ENCODE peak calls at places on chromosomes 6 and 20, in six cellular contexts. One of them, this sample, is unnamed.

GRCh38 chr6:108561742-108562502 is 1.2 kb downstream of the FOXO3 start:
- DNase-seq in NCI-H1092 treated with DMSO at 0.1 percent for 48 hours: no peak
- DNase-seq in Peyer's patch: peak; percentile 65
- DNase-seq in neural progenitor cell: peak; percentile 60
- DNase-seq in heart right ventricle: peak; percentile 48
- DNase-seq in activated naive CD4-positive, alpha-beta T cell treated with anti-CD3 and anti-CD28 coated beads, Interleukin-2, amount 10 ng/mL, durations not matched to agents 7 days and 5 days: no peak
- DNase-seq in this sample: no peak

GRCh38 chr6:165662041-165662491 is 975 bp downstream of the PDE10A start:
- DNase-seq in neural progenitor cell: peak; percentile 74
- DNase-seq in activated naive CD4-positive, alpha-beta T cell treated with anti-CD3 and anti-CD28 coated beads, Interleukin-2, amount 10 ng/mL, durations not matched to agents 7 days and 5 days: no peak
- DNase-seq in heart right ventricle: peak; percentile 61
- DNase-seq in NCI-H1092 treated with DMSO at 0.1 percent for 48 hours: peak; percentile 61
- DNase-seq in Peyer's patch: no peak
- DNase-seq in this sample: no peak

GRCh38 chr6:98824907-98825601 is 9.3 kb upstream of the POU3F2 start:
- DNase-seq in activated naive CD4-positive, alpha-beta T cell treated with anti-CD3 and anti-CD28 coated beads, Interleukin-2, amount 10 ng/mL, durations not matched to agents 7 days and 5 days: no peak
- DNase-seq in neural progenitor cell: peak; percentile 62
- DNase-seq in heart right ventricle: no peak
- DNase-seq in NCI-H1092 treated with DMSO at 0.1 percent for 48 hours: no peak
- DNase-seq in Peyer's patch: no peak
- DNase-seq in this sample: no peak

GRCh38 chr6:151229401-151230276 is 10.1 kb upstream of the AKAP12 start:
- DNase-seq in neural progenitor cell: no peak
- DNase-seq in NCI-H1092 treated with DMSO at 0.1 percent for 48 hours: no peak
- DNase-seq in Peyer's patch: no peak
- DNase-seq in activated naive CD4-positive, alpha-beta T cell treated with anti-CD3 and anti-CD28 coated beads, Interleukin-2, amount 10 ng/mL, durations not matched to agents 7 days and 5 days: peak; percentile 41
- DNase-seq in heart right ventricle: no peak
- DNase-seq in this sample: peak; percentile 43

GRCh38 chr6:160254467-160255312 is 3.9 kb downstream of the SLC22A2 start:
- DNase-seq in neural progenitor cell: no peak
- DNase-seq in Peyer's patch: peak; percentile 83
- DNase-seq in heart right ventricle: no peak
- DNase-seq in activated naive CD4-positive, alpha-beta T cell treated with anti-CD3 and anti-CD28 coated beads, Interleukin-2, amount 10 ng/mL, durations not matched to agents 7 days and 5 days: no peak
- DNase-seq in NCI-H1092 treated with DMSO at 0.1 percent for 48 hours: no peak
- DNase-seq in this sample: no peak

GRCh38 chr6:161444464-161444863 is 170.6 kb upstream of the AGPAT4 start:
- DNase-seq in heart right ventricle: peak; percentile 21
- DNase-seq in NCI-H1092 treated with DMSO at 0.1 percent for 48 hours: no peak
- DNase-seq in Peyer's patch: no peak
- DNase-seq in activated naive CD4-positive, alpha-beta T cell treated with anti-CD3 and anti-CD28 coated beads, Interleukin-2, amount 10 ng/mL, durations not matched to agents 7 days and 5 days: no peak
- DNase-seq in neural progenitor cell: peak; percentile 55
- DNase-seq in this sample: peak; percentile 27

GRCh38 chr6:2743280-2744205 is 7.2 kb downstream of the MYLK4 start:
- DNase-seq in activated naive CD4-positive, alpha-beta T cell treated with anti-CD3 and anti-CD28 coated beads, Interleukin-2, amount 10 ng/mL, durations not matched to agents 7 days and 5 days: no peak
- DNase-seq in heart right ventricle: no peak
- DNase-seq in Peyer's patch: no peak
- DNase-seq in NCI-H1092 treated with DMSO at 0.1 percent for 48 hours: no peak
- DNase-seq in neural progenitor cell: no peak
- DNase-seq in this sample: no peak

GRCh38 chr6:135722182-135722581 is 129.3 kb upstream of the PDE7B start:
- DNase-seq in heart right ventricle: no peak
- DNase-seq in NCI-H1092 treated with DMSO at 0.1 percent for 48 hours: no peak
- DNase-seq in activated naive CD4-positive, alpha-beta T cell treated with anti-CD3 and anti-CD28 coated beads, Interleukin-2, amount 10 ng/mL, durations not matched to agents 7 days and 5 days: no peak
- DNase-seq in neural progenitor cell: no peak
- DNase-seq in Peyer's patch: no peak
- DNase-seq in this sample: no peak

GRCh38 chr6:150250826-150251225 is 108.0 kb downstream of the PPP1R14C start:
- DNase-seq in NCI-H1092 treated with DMSO at 0.1 percent for 48 hours: no peak
- DNase-seq in Peyer's patch: no peak
- DNase-seq in heart right ventricle: no peak
- DNase-seq in neural progenitor cell: no peak
- DNase-seq in activated naive CD4-positive, alpha-beta T cell treated with anti-CD3 and anti-CD28 coated beads, Interleukin-2, amount 10 ng/mL, durations not matched to agents 7 days and 5 days: no peak
- DNase-seq in this sample: no peak

GRCh38 chr20:54099894-54100293 is 29.5 kb upstream of the BCAS1 start:
- DNase-seq in NCI-H1092 treated with DMSO at 0.1 percent for 48 hours: no peak
- DNase-seq in activated naive CD4-positive, alpha-beta T cell treated with anti-CD3 and anti-CD28 coated beads, Interleukin-2, amount 10 ng/mL, durations not matched to agents 7 days and 5 days: no peak
- DNase-seq in neural progenitor cell: no peak
- DNase-seq in heart right ventricle: no peak
- DNase-seq in Peyer's patch: no peak
- DNase-seq in this sample: no peak

GRCh38 chr6:112228480-112229332 is 25.7 kb downstream of the LAMA4 start:
- DNase-seq in NCI-H1092 treated with DMSO at 0.1 percent for 48 hours: no peak
- DNase-seq in neural progenitor cell: no peak
- DNase-seq in heart right ventricle: no peak
- DNase-seq in activated naive CD4-positive, alpha-beta T cell treated with anti-CD3 and anti-CD28 coated beads, Interleukin-2, amount 10 ng/mL, durations not matched to agents 7 days and 5 days: no peak
- DNase-seq in Peyer's patch: no peak
- DNase-seq in this sample: no peak

GRCh38 chr20:58309607-58310290 is at the start of gene RAB22A:
- DNase-seq in NCI-H1092 treated with DMSO at 0.1 percent for 48 hours: peak; percentile 55
- DNase-seq in neural progenitor cell: peak; percentile 95
- DNase-seq in heart right ventricle: peak; percentile 85
- DNase-seq in activated naive CD4-positive, alpha-beta T cell treated with anti-CD3 and anti-CD28 coated beads, Interleukin-2, amount 10 ng/mL, durations not matched to agents 7 days and 5 days: peak; percentile 85
- DNase-seq in Peyer's patch: peak; percentile 88
- DNase-seq in this sample: peak; percentile 86

GRCh38 chr6:38897507-38897906 is 151.1 kb upstream of the GLP1R start:
- DNase-seq in heart right ventricle: no peak
- DNase-seq in NCI-H1092 treated with DMSO at 0.1 percent for 48 hours: no peak
- DNase-seq in neural progenitor cell: no peak
- DNase-seq in activated naive CD4-positive, alpha-beta T cell treated with anti-CD3 and anti-CD28 coated beads, Interleukin-2, amount 10 ng/mL, durations not matched to agents 7 days and 5 days: no peak
- DNase-seq in Peyer's patch: no peak
- DNase-seq in this sample: no peak

GRCh38 chr6:57217270-57217669 is 4.8 kb downstream of the RAB23 start:
- DNase-seq in activated naive CD4-positive, alpha-beta T cell treated with anti-CD3 and anti-CD28 coated beads, Interleukin-2, amount 10 ng/mL, durations not matched to agents 7 days and 5 days: no peak
- DNase-seq in heart right ventricle: no peak
- DNase-seq in Peyer's patch: no peak
- DNase-seq in NCI-H1092 treated with DMSO at 0.1 percent for 48 hours: no peak
- DNase-seq in neural progenitor cell: no peak
- DNase-seq in this sample: no peak

GRCh38 chr20:17611540-17612286 is 41.8 kb downstream of the DSTN start:
- DNase-seq in Peyer's patch: peak; percentile 59
- DNase-seq in heart right ventricle: no peak
- DNase-seq in NCI-H1092 treated with DMSO at 0.1 percent for 48 hours: no peak
- DNase-seq in activated naive CD4-positive, alpha-beta T cell treated with anti-CD3 and anti-CD28 coated beads, Interleukin-2, amount 10 ng/mL, durations not matched to agents 7 days and 5 days: no peak
- DNase-seq in neural progenitor cell: peak; percentile 42
- DNase-seq in this sample: peak; percentile 44

GRCh38 chr6:151307501-151307900 is 67.7 kb downstream of the AKAP12 start:
- DNase-seq in activated naive CD4-positive, alpha-beta T cell treated with anti-CD3 and anti-CD28 coated beads, Interleukin-2, amount 10 ng/mL, durations not matched to agents 7 days and 5 days: no peak
- DNase-seq in heart right ventricle: no peak
- DNase-seq in NCI-H1092 treated with DMSO at 0.1 percent for 48 hours: no peak
- DNase-seq in Peyer's patch: no peak
- DNase-seq in neural progenitor cell: no peak
- DNase-seq in this sample: no peak

GRCh38 chr6:3782876-3783832 is 31.6 kb upstream of the PXDC1 start:
- DNase-seq in neural progenitor cell: no peak
- DNase-seq in Peyer's patch: no peak
- DNase-seq in heart right ventricle: no peak
- DNase-seq in activated naive CD4-positive, alpha-beta T cell treated with anti-CD3 and anti-CD28 coated beads, Interleukin-2, amount 10 ng/mL, durations not matched to agents 7 days and 5 days: no peak
- DNase-seq in NCI-H1092 treated with DMSO at 0.1 percent for 48 hours: no peak
- DNase-seq in this sample: no peak

GRCh38 chr20:19129306-19129705 is 83.1 kb upstream of the SLC24A3 start:
- DNase-seq in neural progenitor cell: no peak
- DNase-seq in Peyer's patch: no peak
- DNase-seq in heart right ventricle: no peak
- DNase-seq in NCI-H1092 treated with DMSO at 0.1 percent for 48 hours: no peak
- DNase-seq in activated naive CD4-positive, alpha-beta T cell treated with anti-CD3 and anti-CD28 coated beads, Interleukin-2, amount 10 ng/mL, durations not matched to agents 7 days and 5 days: no peak
- DNase-seq in this sample: no peak

GRCh38 chr6:87909849-87910248 is 137.8 kb upstream of the SPACA1 start:
- DNase-seq in heart right ventricle: no peak
- DNase-seq in neural progenitor cell: no peak
- DNase-seq in NCI-H1092 treated with DMSO at 0.1 percent for 48 hours: no peak
- DNase-seq in Peyer's patch: no peak
- DNase-seq in activated naive CD4-positive, alpha-beta T cell treated with anti-CD3 and anti-CD28 coated beads, Interleukin-2, amount 10 ng/mL, durations not matched to agents 7 days and 5 days: no peak
- DNase-seq in this sample: no peak

GRCh38 chr6:135667694-135668455 is 170.3 kb upstream of the AHI1 start:
- DNase-seq in heart right ventricle: peak; percentile 25
- DNase-seq in neural progenitor cell: no peak
- DNase-seq in activated naive CD4-positive, alpha-beta T cell treated with anti-CD3 and anti-CD28 coated beads, Interleukin-2, amount 10 ng/mL, durations not matched to agents 7 days and 5 days: no peak
- DNase-seq in Peyer's patch: no peak
- DNase-seq in NCI-H1092 treated with DMSO at 0.1 percent for 48 hours: peak; percentile 94
- DNase-seq in this sample: no peak

GRCh38 chr6:136050475-136050874 is 199.0 kb downstream of the PDE7B start:
- DNase-seq in activated naive CD4-positive, alpha-beta T cell treated with anti-CD3 and anti-CD28 coated beads, Interleukin-2, amount 10 ng/mL, durations not matched to agents 7 days and 5 days: no peak
- DNase-seq in heart right ventricle: no peak
- DNase-seq in NCI-H1092 treated with DMSO at 0.1 percent for 48 hours: no peak
- DNase-seq in neural progenitor cell: no peak
- DNase-seq in Peyer's patch: no peak
- DNase-seq in this sample: no peak

GRCh38 chr6:89928604-89929003 is 34.3 kb downstream of the GJA10 start:
- DNase-seq in heart right ventricle: no peak
- DNase-seq in Peyer's patch: no peak
- DNase-seq in NCI-H1092 treated with DMSO at 0.1 percent for 48 hours: no peak
- DNase-seq in activated naive CD4-positive, alpha-beta T cell treated with anti-CD3 and anti-CD28 coated beads, Interleukin-2, amount 10 ng/mL, durations not matched to agents 7 days and 5 days: no peak
- DNase-seq in neural progenitor cell: no peak
- DNase-seq in this sample: no peak

GRCh38 chr20:44805335-44805734 is 5.0 kb downstream of the RIMS4 start:
- DNase-seq in activated naive CD4-positive, alpha-beta T cell treated with anti-CD3 and anti-CD28 coated beads, Interleukin-2, amount 10 ng/mL, durations not matched to agents 7 days and 5 days: no peak
- DNase-seq in Peyer's patch: no peak
- DNase-seq in neural progenitor cell: no peak
- DNase-seq in NCI-H1092 treated with DMSO at 0.1 percent for 48 hours: no peak
- DNase-seq in heart right ventricle: no peak
- DNase-seq in this sample: no peak

GRCh38 chr20:62739581-62740285 is 31.1 kb downstream of the NTSR1 start:
- DNase-seq in Peyer's patch: peak; percentile 71
- DNase-seq in neural progenitor cell: no peak
- DNase-seq in activated naive CD4-positive, alpha-beta T cell treated with anti-CD3 and anti-CD28 coated beads, Interleukin-2, amount 10 ng/mL, durations not matched to agents 7 days and 5 days: peak; percentile 62
- DNase-seq in heart right ventricle: peak; percentile 37
- DNase-seq in NCI-H1092 treated with DMSO at 0.1 percent for 48 hours: no peak
- DNase-seq in this sample: peak; percentile 62

GRCh38 chr6:42383421-42384208 is 68.1 kb downstream of the TRERF1 start:
- DNase-seq in activated naive CD4-positive, alpha-beta T cell treated with anti-CD3 and anti-CD28 coated beads, Interleukin-2, amount 10 ng/mL, durations not matched to agents 7 days and 5 days: no peak
- DNase-seq in neural progenitor cell: no peak
- DNase-seq in heart right ventricle: no peak
- DNase-seq in NCI-H1092 treated with DMSO at 0.1 percent for 48 hours: no peak
- DNase-seq in Peyer's patch: no peak
- DNase-seq in this sample: no peak

GRCh38 chr6:26383624-26384417 is 913 bp downstream of the BTN2A2 start:
- DNase-seq in activated naive CD4-positive, alpha-beta T cell treated with anti-CD3 and anti-CD28 coated beads, Interleukin-2, amount 10 ng/mL, durations not matched to agents 7 days and 5 days: peak; percentile 37
- DNase-seq in NCI-H1092 treated with DMSO at 0.1 percent for 48 hours: no peak
- DNase-seq in heart right ventricle: no peak
- DNase-seq in neural progenitor cell: peak; percentile 43
- DNase-seq in Peyer's patch: peak; percentile 57
- DNase-seq in this sample: no peak

GRCh38 chr6:19943042-19943441 is 105.9 kb downstream of the ID4 start:
- DNase-seq in Peyer's patch: no peak
- DNase-seq in neural progenitor cell: no peak
- DNase-seq in heart right ventricle: no peak
- DNase-seq in activated naive CD4-positive, alpha-beta T cell treated with anti-CD3 and anti-CD28 coated beads, Interleukin-2, amount 10 ng/mL, durations not matched to agents 7 days and 5 days: no peak
- DNase-seq in NCI-H1092 treated with DMSO at 0.1 percent for 48 hours: no peak
- DNase-seq in this sample: no peak

GRCh38 chr6:5197084-5197483 is 63.7 kb downstream of the LYRM4 start:
- DNase-seq in Peyer's patch: no peak
- DNase-seq in heart right ventricle: no peak
- DNase-seq in neural progenitor cell: no peak
- DNase-seq in NCI-H1092 treated with DMSO at 0.1 percent for 48 hours: no peak
- DNase-seq in activated naive CD4-positive, alpha-beta T cell treated with anti-CD3 and anti-CD28 coated beads, Interleukin-2, amount 10 ng/mL, durations not matched to agents 7 days and 5 days: no peak
- DNase-seq in this sample: no peak

GRCh38 chr20:4962257-4962855 is 39.0 kb downstream of the SLC23A2 start:
- DNase-seq in neural progenitor cell: no peak
- DNase-seq in NCI-H1092 treated with DMSO at 0.1 percent for 48 hours: no peak
- DNase-seq in Peyer's patch: no peak
- DNase-seq in heart right ventricle: no peak
- DNase-seq in activated naive CD4-positive, alpha-beta T cell treated with anti-CD3 and anti-CD28 coated beads, Interleukin-2, amount 10 ng/mL, durations not matched to agents 7 days and 5 days: peak; percentile 63
- DNase-seq in this sample: peak; percentile 64